ENCODE peak calls at places on chromosomes 1 and 21, in four cellular contexts. A is SK-N-SH, M is HepG2, O is K562. Y is an unnamed sample.

GRCh38 chr1:150473659-150474058 is 13.6 kb upstream of the TARS2 start:
- DNase-seq in M (peak), O (no peak), A (no peak), Y (no peak)

GRCh38 chr1:25183126-25183980 is 48.9 kb downstream of the SYF2 start:
- DNase-seq in M (no peak), O (no peak), A (no peak), Y (no peak)

GRCh38 chr1:205506409-205507196 is 2.1 kb downstream of the CDK18 start:
- DNase-seq in O (no peak), A (no peak), M (no peak), Y (no peak)

GRCh38 chr1:227921461-227922185 is 26.1 kb downstream of the WNT9A start:
- DNase-seq in A (no peak), O (no peak), M (no peak), Y (no peak)

GRCh38 chr1:36513676-36514473 is 31.2 kb upstream of the CSF3R start:
- DNase-seq in O (peak), A (no peak), M (no peak), Y (no peak)

GRCh38 chr1:44631647-44632510 is 42.4 kb downstream of the TMEM53 start:
- DNase-seq in A (peak), O (peak), M (peak), Y (peak)

GRCh38 chr21:41234574-41234973 is 66.6 kb downstream of the BACE2 start:
- DNase-seq in O (no peak), M (no peak), A (no peak), Y (no peak)

GRCh38 chr1:154866995-154867795 is 2.9 kb downstream of the KCNN3 start:
- DNase-seq in M (no peak), O (no peak), A (peak), Y (no peak)

GRCh38 chr1:229094476-229095311 is 176.2 kb upstream of the RAB4A start:
- DNase-seq in O (no peak), A (no peak), M (no peak), Y (no peak)

GRCh38 chr1:19062258-19063029 is 106.0 kb upstream of the IFFO2 start:
- DNase-seq in A (no peak), O (peak), M (no peak), Y (no peak)

GRCh38 chr1:46183119-46183842 is 7.0 kb upstream of the P3R3URF start:
- DNase-seq in O (no peak), M (peak), A (no peak), Y (no peak)

GRCh38 chr1:176533020-176533419 is 70.0 kb downstream of the PAPPA2 start:
- DNase-seq in O (no peak), A (no peak), M (no peak), Y (no peak)

GRCh38 chr1:59453297-59453970 is 156.5 kb downstream of the FGGY start:
- DNase-seq in A (no peak), M (no peak), O (no peak), Y (no peak)

GRCh38 chr21:23402929-23403520 is 2204.3 kb downstream of the MRPL39 start:
- DNase-seq in M (no peak), O (no peak), A (peak), Y (no peak)

GRCh38 chr1:240797050-240797449 is 185.1 kb upstream of the GREM2 start:
- DNase-seq in O (no peak), A (no peak), M (no peak), Y (no peak)

GRCh38 chr1:228370941-228371740 is 35.5 kb downstream of the TRIM11 start:
- DNase-seq in M (no peak), O (no peak), A (no peak), Y (no peak)

GRCh38 chr1:63317007-63317813 is 5.2 kb upstream of the FOXD3 start:
- DNase-seq in M (peak), O (peak), A (peak), Y (no peak)

GRCh38 chr21:24163539-24163938 is 1443.7 kb downstream of the MRPL39 start:
- DNase-seq in A (no peak), M (no peak), O (no peak), Y (no peak)

GRCh38 chr1:217917277-217917887 is 286.2 kb downstream of the SPATA17 start:
- DNase-seq in M (no peak), O (no peak), A (no peak), Y (no peak)

GRCh38 chr1:155008015-155008941 is 5.7 kb downstream of the ZBTB7B start:
- DNase-seq in O (peak), A (no peak), M (no peak), Y (no peak)

GRCh38 chr1:48048064-48048463 is 50.9 kb upstream of the TRABD2B start:
- DNase-seq in M (no peak), A (no peak), O (no peak), Y (no peak)

GRCh38 chr21:17901458-17902092 is 82.4 kb upstream of the C21orf91 start:
- DNase-seq in M (no peak), A (no peak), O (no peak), Y (peak)

GRCh38 chr1:164591858-164592257 is 32.9 kb downstream of the PBX1 start:
- DNase-seq in M (no peak), A (no peak), O (no peak), Y (no peak)

GRCh38 chr1:1358433-1359201 is at the start of gene MXRA8:
- DNase-seq in A (no peak), M (peak), O (peak), Y (no peak)

GRCh38 chr1:221925947-221926346 is 184.1 kb upstream of the DUSP10 start:
- DNase-seq in M (no peak), O (no peak), A (no peak), Y (no peak)

GRCh38 chr1:204941415-204942338 is 71.0 kb downstream of the NFASC start:
- DNase-seq in O (peak), A (peak), M (peak), Y (no peak)

GRCh38 chr1:153805042-153805745 is 30.0 kb downstream of the SLC27A3 start:
- DNase-seq in A (no peak), O (peak), M (no peak), Y (peak)

GRCh38 chr1:241387216-241387615 is 30.2 kb upstream of the RGS7 start:
- DNase-seq in A (no peak), M (no peak), O (no peak), Y (no peak)

GRCh38 chr21:26949830-26950229 is 17.1 kb downstream of the ADAMTS5 start:
- DNase-seq in A (no peak), O (no peak), M (no peak), Y (no peak)

GRCh38 chr1:36387141-36387949 is 1.6 kb upstream of the STK40 start:
- DNase-seq in A (no peak), O (no peak), M (no peak), Y (no peak)

GRCh38 chr1:164728719-164729118 is 169.7 kb downstream of the PBX1 start:
- DNase-seq in A (no peak), M (no peak), O (no peak), Y (no peak)

GRCh38 chr1:109263234-109263596 is 13.9 kb downstream of the CELSR2 start:
- DNase-seq in A (no peak), M (no peak), O (no peak), Y (no peak)

DNA sequence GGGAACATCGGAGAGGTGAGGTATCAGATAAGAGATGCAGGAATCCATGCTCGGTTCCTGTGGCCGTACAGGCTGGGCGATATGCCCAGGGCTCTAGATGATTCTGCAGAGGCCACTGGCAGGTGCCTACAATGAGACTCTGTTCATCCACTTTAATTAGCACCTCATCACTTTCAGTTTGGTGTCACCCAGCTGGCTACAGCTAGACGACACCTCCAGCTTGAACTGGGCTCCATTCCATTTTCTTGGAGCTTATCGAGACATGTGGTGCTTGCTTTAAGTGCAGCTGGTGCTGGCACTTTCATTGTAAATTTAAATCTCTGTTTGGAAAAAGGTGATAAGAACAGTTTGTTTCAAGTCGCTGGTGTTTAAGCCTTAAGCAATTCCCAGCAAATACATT is 322.5 kb upstream of the ADGRL2 start:
- DNase-seq in M (no peak), O (no peak), A (no peak), Y (no peak)
- TF ChIP-seq ZBTB33 in M (no peak), O (no peak), A (no peak), Y (no peak)

GRCh38 chr1:207318072-207318619 is 3.3 kb upstream of the CD55 start:
- DNase-seq in A (no peak), M (no peak), O (peak), Y (no peak)

GRCh38 chr1:207319207-207319606 is 2.3 kb upstream of the CD55 start:
- DNase-seq in O (no peak), A (no peak), M (no peak), Y (no peak)

GRCh38 chr1:207323425-207323976 is 2.0 kb downstream of the CD55 start:
- DNase-seq in M (no peak), A (no peak), O (no peak), Y (no peak)

GRCh38 chr1:207321790-207322530 is 482 bp downstream of the CD55 start:
- DNase-seq in O (no peak), A (no peak), M (no peak), Y (no peak)

DNA sequence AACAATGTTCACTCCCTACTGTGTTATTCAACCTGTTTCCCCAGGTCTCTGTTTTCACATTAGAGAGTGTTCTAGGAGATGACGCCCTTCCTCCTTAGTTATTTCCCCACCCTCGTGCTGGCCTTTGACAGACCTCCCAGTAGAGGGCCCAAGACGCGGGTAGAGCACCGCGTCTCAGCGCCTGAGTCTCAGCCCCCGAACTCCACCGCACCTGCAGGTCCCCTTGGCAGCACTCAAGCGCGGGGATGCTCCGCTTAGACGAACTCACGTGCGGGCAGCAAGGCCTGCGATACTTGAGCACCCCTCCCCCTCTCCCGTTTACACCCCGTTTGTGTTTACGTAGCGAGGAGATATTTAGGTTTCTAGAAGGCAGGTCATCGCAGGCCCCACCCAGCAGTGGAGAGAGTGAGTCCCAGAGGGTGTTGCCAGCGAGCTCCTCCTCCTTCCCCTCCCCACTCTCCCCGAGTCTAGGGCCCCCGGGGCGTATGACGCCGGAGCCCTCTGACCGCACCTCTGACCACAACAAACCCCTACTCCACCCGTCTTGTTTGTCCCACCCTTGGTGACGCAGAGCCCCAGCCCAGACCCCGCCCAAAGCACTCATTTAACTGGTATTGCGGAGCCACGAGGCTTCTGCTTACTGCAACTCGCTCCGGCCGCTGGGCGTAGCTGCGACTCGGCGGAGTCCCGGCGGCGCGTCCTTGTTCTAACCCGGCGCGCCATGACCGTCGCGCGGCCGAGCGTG is at the start of gene CD55:
- DNase-seq in A (peak), M (peak), O (peak), Y (peak)
- TF ChIP-seq REST in A (no peak), M (no peak), O (no peak), Y (no peak)

GRCh38 chr1:23574265-23574754 is 15.0 kb upstream of the ID3 start:
- DNase-seq in M (no peak), O (no peak), A (no peak), Y (peak)

GRCh38 chr1:23575226-23575810 is 16.0 kb upstream of the ID3 start:
- DNase-seq in M (no peak), O (no peak), A (no peak), Y (no peak)

GRCh38 chr1:23578311-23578996 is 19.2 kb upstream of the ID3 start:
- DNase-seq in O (no peak), A (no peak), M (no peak), Y (no peak)

GRCh38 chr1:23577056-23577985 is 18.0 kb upstream of the ID3 start:
- DNase-seq in A (no peak), M (peak), O (peak), Y (peak)

GRCh38 chr1:23576338-23577055 is 17.2 kb upstream of the ID3 start:
- DNase-seq in O (no peak), A (no peak), M (no peak), Y (no peak)
- TF ChIP-seq CHD2 in O (no peak), A (no peak), M (no peak), Y (no peak)

DNA sequence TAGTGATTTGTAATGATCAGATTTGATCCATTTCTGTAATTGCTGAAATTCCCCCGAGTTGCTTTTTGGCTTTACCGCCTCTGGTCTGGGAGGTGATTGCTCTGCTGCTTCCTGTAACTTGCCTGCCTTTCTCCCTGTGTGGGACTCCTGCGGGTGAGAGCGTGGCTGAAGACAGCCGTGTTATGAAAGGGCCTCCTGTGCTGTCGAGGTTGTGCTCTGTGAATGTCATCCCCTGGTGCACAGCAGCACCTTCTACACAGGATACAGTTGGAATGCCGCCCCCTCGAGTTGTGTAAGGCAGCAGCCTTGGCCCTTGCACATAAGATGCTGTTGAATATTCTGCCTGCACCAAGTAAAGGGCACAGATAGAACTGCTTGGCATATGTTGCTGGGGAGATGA is 5.9 kb downstream of the SOD1 start:
- DNase-seq in O (no peak), A (no peak), M (peak), Y (no peak)
- TF ChIP-seq ZBTB33 in O (no peak), A (no peak), M (peak), Y (no peak)

DNA sequence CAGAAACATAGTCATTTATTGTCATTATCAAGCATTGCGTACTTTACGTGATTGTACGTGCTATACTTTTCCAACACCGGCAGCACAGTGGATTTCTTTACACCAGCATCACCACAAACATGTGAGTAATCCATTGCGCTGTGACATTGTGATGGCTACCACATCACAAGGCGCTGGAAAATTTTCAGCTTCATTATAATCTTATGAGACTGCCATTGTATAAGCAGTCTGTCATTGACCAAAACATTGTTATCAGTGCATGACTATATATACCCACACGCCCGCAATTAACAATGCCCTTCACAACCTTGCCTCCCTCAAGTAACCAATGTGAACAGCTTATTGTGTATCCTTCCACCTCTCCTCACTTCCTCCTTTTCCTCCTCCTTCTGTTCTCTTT is 137.6 kb downstream of the ZZZ3 start:
- DNase-seq in O (no peak), A (no peak), M (no peak), Y (no peak)
- TF ChIP-seq REST in O (no peak), A (no peak), M (no peak), Y (no peak)

GRCh38 chr1:80384037-80384830 is 1377.7 kb upstream of the ADGRL4 start:
- DNase-seq in A (no peak), M (no peak), O (no peak), Y (no peak)
- TF ChIP-seq CHD2 in A (no peak), M (no peak), O (no peak), Y (no peak)

GRCh38 chr1:38076038-38076437 is 29.4 kb upstream of the POU3F1 start:
- DNase-seq in M (no peak), O (peak), A (no peak), Y (no peak)
- TF ChIP-seq ZBTB33 in M (no peak), O (no peak), A (no peak), Y (no peak)

GRCh38 chr1:26693557-26694184 is 2.1 kb upstream of the ARID1A start:
- DNase-seq in A (no peak), M (no peak), O (peak), Y (no peak)

GRCh38 chr1:26692211-26692792 is 3.5 kb upstream of the ARID1A start:
- DNase-seq in O (peak), M (peak), A (peak), Y (peak)

GRCh38 chr1:26694185-26694572 is 1.6 kb upstream of the ARID1A start:
- DNase-seq in A (no peak), M (no peak), O (peak), Y (no peak)

GRCh38 chr1:26694597-26695416 is 1.0 kb upstream of the ARID1A start:
- DNase-seq in M (no peak), O (peak), A (no peak), Y (peak)

DNA sequence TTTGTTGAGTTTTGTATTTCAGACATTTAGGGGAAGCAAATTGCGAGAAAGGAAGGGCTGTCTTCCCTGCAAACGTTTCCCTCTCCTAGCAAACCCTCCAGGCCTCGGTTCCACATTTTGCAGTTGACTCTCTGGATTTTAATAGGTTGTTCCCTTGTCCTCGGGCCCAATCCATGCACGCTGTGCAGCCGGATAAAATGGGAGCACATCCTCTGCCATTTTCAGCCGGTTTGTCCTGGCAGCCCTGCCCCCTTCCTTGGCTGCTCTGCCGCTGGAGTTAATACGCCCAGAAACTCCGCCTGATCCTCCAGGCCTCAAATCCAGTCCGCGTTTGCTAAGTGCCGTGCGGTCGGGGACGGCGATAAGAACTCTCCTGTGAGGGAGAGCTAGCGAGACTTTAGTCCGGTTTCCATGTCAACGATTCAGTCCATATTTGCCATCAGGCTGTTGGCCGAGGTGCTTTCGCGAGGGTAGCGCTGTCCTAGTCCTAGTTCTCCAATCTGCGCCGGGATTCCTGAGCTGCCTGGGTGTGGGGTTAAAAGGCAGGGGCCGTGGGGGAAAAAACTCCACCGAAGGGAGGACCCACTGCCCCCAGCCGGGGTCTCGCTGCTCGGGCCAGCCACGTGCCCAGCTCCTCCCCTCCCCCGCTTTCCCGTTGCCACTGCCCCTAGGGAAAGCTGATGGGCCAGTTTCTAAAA is 2.9 kb upstream of the ARID1A start:
- DNase-seq in M (peak), A (peak), O (peak), Y (peak)
- TF ChIP-seq REST in M (no peak), A (peak), O (no peak), Y (no peak)